ENCODE peak calls at places on chromosome 1, in five cellular contexts. One of them, this sample, is unnamed. For H3K4me1, the result is how much of the 10 kb centered on the place peaks cover.

GRCh38 chr1:169650551-169650950 is 20.6 kb upstream of the SELP start:
- DNase-seq in right atrium auricular region: no peak
- DNase-seq in osteoblast: no peak
- DNase-seq in body of pancreas: no peak
- DNase-seq in fibroblast of lung: no peak
- DNase-seq in this sample: no peak

GRCh38 chr1:63968663-63969460 is 195.0 kb downstream of the ROR1 start:
- DNase-seq in right atrium auricular region: no peak
- DNase-seq in osteoblast: no peak
- DNase-seq in body of pancreas: no peak
- DNase-seq in fibroblast of lung: peak
- DNase-seq in this sample: no peak

GRCh38 chr1:38235705-38236104 is 189.1 kb upstream of the POU3F1 start:
- DNase-seq in right atrium auricular region: no peak
- DNase-seq in osteoblast: peak
- DNase-seq in body of pancreas: peak
- DNase-seq in fibroblast of lung: peak
- DNase-seq in this sample: no peak

GRCh38 chr1:10341062-10341600 is 57.7 kb upstream of the PGD start:
- DNase-seq in right atrium auricular region: no peak
- DNase-seq in osteoblast: no peak
- DNase-seq in body of pancreas: no peak
- DNase-seq in fibroblast of lung: no peak
- DNase-seq in this sample: no peak

GRCh38 chr1:8423134-8423701 is 105.3 kb downstream of the SLC45A1 start:
- DNase-seq in right atrium auricular region: no peak
- DNase-seq in osteoblast: peak
- DNase-seq in body of pancreas: peak
- DNase-seq in fibroblast of lung: no peak
- DNase-seq in this sample: no peak

GRCh38 chr1:227891955-227892871 is 55.5 kb downstream of the WNT9A start:
- DNase-seq in right atrium auricular region: peak
- DNase-seq in osteoblast: peak
- DNase-seq in body of pancreas: no peak
- DNase-seq in fibroblast of lung: peak
- DNase-seq in this sample: peak

GRCh38 chr1:150022357-150022756 is 11.8 kb upstream of the OTUD7B start:
- DNase-seq in right atrium auricular region: no peak
- DNase-seq in osteoblast: no peak
- DNase-seq in body of pancreas: peak
- DNase-seq in fibroblast of lung: no peak
- DNase-seq in this sample: no peak

GRCh38 chr1:28417441-28418277 is 48.1 kb downstream of the PHACTR4 start:
- DNase-seq in right atrium auricular region: no peak
- DNase-seq in osteoblast: no peak
- DNase-seq in body of pancreas: peak
- DNase-seq in fibroblast of lung: peak
- DNase-seq in this sample: peak

GRCh38 chr1:46057781-46058180 is 74.6 kb downstream of the PIK3R3 start:
- DNase-seq in right atrium auricular region: no peak
- DNase-seq in osteoblast: no peak
- DNase-seq in body of pancreas: no peak
- DNase-seq in fibroblast of lung: no peak
- DNase-seq in this sample: no peak

GRCh38 chr1:115595279-115596079 is 46.3 kb upstream of the VANGL1 start:
- DNase-seq in right atrium auricular region: peak
- DNase-seq in osteoblast: peak
- DNase-seq in body of pancreas: peak
- DNase-seq in fibroblast of lung: peak
- DNase-seq in this sample: peak

GRCh38 chr1:229003233-229004031 is 267.5 kb upstream of the RAB4A start:
- DNase-seq in right atrium auricular region: no peak
- DNase-seq in osteoblast: no peak
- DNase-seq in body of pancreas: no peak
- DNase-seq in fibroblast of lung: no peak
- DNase-seq in this sample: peak

GRCh38 chr1:46804926-46805325 is 6.1 kb downstream of the CYP4B1 start:
- DNase-seq in right atrium auricular region: peak
- DNase-seq in osteoblast: no peak
- DNase-seq in body of pancreas: no peak
- DNase-seq in fibroblast of lung: no peak
- DNase-seq in this sample: no peak

GRCh38 chr1:194353121-194353520 is 1166.7 kb upstream of the B3GALT2 start:
- DNase-seq in right atrium auricular region: no peak
- DNase-seq in osteoblast: no peak
- DNase-seq in body of pancreas: no peak
- DNase-seq in fibroblast of lung: no peak
- DNase-seq in this sample: no peak

GRCh38 chr1:22450421-22451021 is 1.1 kb upstream of the ZBTB40 start:
- DNase-seq in right atrium auricular region: no peak
- DNase-seq in osteoblast: no peak
- DNase-seq in body of pancreas: peak
- DNase-seq in fibroblast of lung: no peak
- DNase-seq in this sample: no peak

GRCh38 chr1:207822602-207823451 is 71.0 kb downstream of the CD46 start:
- DNase-seq in right atrium auricular region: peak
- DNase-seq in osteoblast: no peak
- DNase-seq in body of pancreas: peak
- DNase-seq in fibroblast of lung: no peak
- DNase-seq in this sample: no peak

GRCh38 chr1:169363046-169363756 is 4.4 kb downstream of the NME7 start:
- DNase-seq in right atrium auricular region: no peak
- DNase-seq in osteoblast: peak
- DNase-seq in body of pancreas: no peak
- DNase-seq in fibroblast of lung: peak
- DNase-seq in this sample: no peak

GRCh38 chr1:223843934-223844333 is 1.8 kb downstream of the TP53BP2 start:
- DNase-seq in right atrium auricular region: no peak
- DNase-seq in osteoblast: no peak
- DNase-seq in body of pancreas: no peak
- DNase-seq in fibroblast of lung: no peak
- DNase-seq in this sample: no peak

GRCh38 chr1:101121975-101122374 is 96.4 kb upstream of the DPH5 start:
- DNase-seq in right atrium auricular region: no peak
- DNase-seq in osteoblast: no peak
- DNase-seq in body of pancreas: no peak
- DNase-seq in fibroblast of lung: no peak
- DNase-seq in this sample: no peak

GRCh38 chr1:153345187-153346066 is 3.2 kb downstream of the PGLYRP4 start:
- DNase-seq in right atrium auricular region: no peak
- DNase-seq in osteoblast: no peak
- DNase-seq in body of pancreas: no peak
- DNase-seq in fibroblast of lung: no peak
- DNase-seq in this sample: no peak

GRCh38 chr1:70071597-70071996 is 133.8 kb downstream of the LRRC40 start:
- DNase-seq in right atrium auricular region: no peak
- DNase-seq in osteoblast: no peak
- DNase-seq in body of pancreas: no peak
- DNase-seq in fibroblast of lung: peak
- DNase-seq in this sample: no peak

GRCh38 chr1:42756956-42757891 is 9.6 kb downstream of the P3H1 start:
- DNase-seq in right atrium auricular region: no peak
- DNase-seq in osteoblast: peak
- DNase-seq in body of pancreas: peak
- DNase-seq in fibroblast of lung: peak
- DNase-seq in this sample: peak

GRCh38 chr1:26946270-26946669 is 14.0 kb downstream of the KDF1 start:
- DNase-seq in right atrium auricular region: no peak
- DNase-seq in osteoblast: no peak
- DNase-seq in body of pancreas: no peak
- DNase-seq in fibroblast of lung: no peak
- DNase-seq in this sample: no peak

GRCh38 chr1:43634729-43635128 is 15.2 kb upstream of the KDM4A start:
- DNase-seq in right atrium auricular region: no peak
- DNase-seq in osteoblast: peak
- DNase-seq in body of pancreas: no peak
- DNase-seq in fibroblast of lung: no peak
- DNase-seq in this sample: no peak

GRCh38 chr1:60694980-60695379 is 387.4 kb upstream of the NFIA start:
- DNase-seq in right atrium auricular region: no peak
- DNase-seq in osteoblast: no peak
- DNase-seq in body of pancreas: no peak
- DNase-seq in fibroblast of lung: no peak
- DNase-seq in this sample: no peak

GRCh38 chr1:28112388-28113311 is 24.2 kb upstream of the EYA3 start:
- DNase-seq in right atrium auricular region: peak
- DNase-seq in osteoblast: peak
- DNase-seq in body of pancreas: peak
- DNase-seq in fibroblast of lung: peak
- DNase-seq in this sample: no peak

GRCh38 chr1:35345439-35345981 is 77.0 kb downstream of the ZMYM4 start:
- DNase-seq in right atrium auricular region: no peak
- DNase-seq in osteoblast: peak
- DNase-seq in body of pancreas: no peak
- DNase-seq in fibroblast of lung: no peak
- DNase-seq in this sample: no peak
- TF ChIP-seq CTCF in right atrium auricular region: no peak
- TF ChIP-seq CTCF in osteoblast: no peak
- TF ChIP-seq CTCF in body of pancreas: no peak
- TF ChIP-seq CTCF in fibroblast of lung: no peak
- TF ChIP-seq CTCF in this sample: no peak

GRCh38 chr1:89832481-89833127 is 11.8 kb downstream of the LRRC8D start:
- DNase-seq in right atrium auricular region: no peak
- DNase-seq in osteoblast: no peak
- DNase-seq in body of pancreas: no peak
- DNase-seq in fibroblast of lung: no peak
- DNase-seq in this sample: no peak

GRCh38 chr1:89834078-89834704 is 13.4 kb downstream of the LRRC8D start:
- DNase-seq in right atrium auricular region: no peak
- DNase-seq in osteoblast: no peak
- DNase-seq in body of pancreas: no peak
- DNase-seq in fibroblast of lung: no peak
- DNase-seq in this sample: no peak

GRCh38 chr1:89831462-89832113 is 10.8 kb downstream of the LRRC8D start:
- DNase-seq in right atrium auricular region: no peak
- DNase-seq in osteoblast: no peak
- DNase-seq in body of pancreas: no peak
- DNase-seq in fibroblast of lung: no peak
- DNase-seq in this sample: no peak

GRCh38 chr1:89836252-89836996 is 15.6 kb downstream of the LRRC8D start:
- DNase-seq in right atrium auricular region: no peak
- DNase-seq in osteoblast: no peak
- DNase-seq in body of pancreas: peak
- DNase-seq in fibroblast of lung: no peak
- DNase-seq in this sample: no peak

DNA sequence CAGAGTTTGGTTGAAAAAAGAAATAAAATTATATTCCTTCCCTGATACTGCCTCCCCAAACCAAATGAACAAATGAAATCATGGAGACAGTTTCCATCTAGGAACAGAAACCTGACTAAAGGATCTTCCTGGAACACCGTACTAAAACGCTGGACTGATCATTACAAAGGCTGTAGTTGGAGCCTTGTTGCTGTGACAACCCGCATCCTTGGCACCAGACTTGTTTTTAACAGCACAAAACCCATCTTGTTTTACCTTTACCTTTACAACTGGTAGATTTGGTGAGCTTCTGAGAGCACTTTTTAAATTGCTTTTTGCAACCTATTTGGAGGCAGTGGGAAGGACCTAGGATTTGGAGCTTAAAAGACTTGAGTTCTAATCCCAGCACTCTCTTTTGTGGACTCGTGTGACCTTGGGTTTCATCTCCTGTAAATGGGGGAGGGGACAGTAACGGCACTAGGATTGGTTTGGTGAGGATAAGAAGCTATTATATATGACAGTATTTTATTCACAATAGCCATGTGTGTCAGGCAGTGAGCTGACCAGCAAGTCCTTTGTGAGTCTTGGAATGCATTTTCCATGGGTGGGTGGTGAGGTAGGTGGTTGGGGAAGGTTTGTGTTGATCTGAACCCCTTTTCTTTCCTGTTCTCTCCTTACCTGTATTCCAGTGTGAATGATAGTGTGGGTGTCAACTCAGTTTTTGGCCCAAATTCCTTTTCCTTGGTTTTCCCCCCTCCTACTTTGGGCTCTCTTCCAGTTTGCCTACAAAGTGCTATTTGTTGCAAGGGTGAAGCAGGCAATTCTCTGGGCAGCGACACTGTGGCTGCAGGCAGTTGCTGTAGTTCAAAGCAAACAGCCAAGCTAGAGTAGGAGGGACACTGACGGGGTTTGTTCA is 12.6 kb downstream of the LRRC8D start:
- DNase-seq in right atrium auricular region: no peak
- DNase-seq in osteoblast: no peak
- DNase-seq in body of pancreas: peak
- DNase-seq in fibroblast of lung: no peak
- DNase-seq in this sample: no peak
- H3K4me1 ChIP-seq in right atrium auricular region: under half
- H3K4me1 ChIP-seq in osteoblast: under half
- H3K4me1 ChIP-seq in body of pancreas: under half
- H3K4me1 ChIP-seq in fibroblast of lung: under half
- H3K4me1 ChIP-seq in this sample: under half

DNA sequence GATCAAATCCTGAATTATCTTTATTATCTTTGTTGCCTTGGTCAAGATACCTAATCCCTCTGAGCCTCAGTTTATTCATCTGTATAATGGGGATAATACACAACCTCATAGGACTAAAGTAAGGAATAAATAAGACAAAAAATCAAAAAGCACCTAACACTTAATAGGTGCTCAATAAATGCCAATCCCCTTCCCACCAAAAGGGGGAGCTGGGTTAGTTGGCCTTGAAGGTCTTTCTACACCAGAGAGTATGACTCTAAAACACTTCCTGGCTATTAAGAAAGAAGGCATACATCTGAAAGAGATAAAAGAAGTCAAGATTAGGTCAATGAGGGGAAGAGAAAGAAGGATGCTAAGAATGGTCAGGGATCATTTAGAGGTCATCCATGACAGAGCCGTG is 11.1 kb downstream of the VSIG8 start:
- DNase-seq in right atrium auricular region: no peak
- DNase-seq in osteoblast: no peak
- DNase-seq in body of pancreas: no peak
- DNase-seq in fibroblast of lung: no peak
- DNase-seq in this sample: no peak
- TF ChIP-seq CTCF in right atrium auricular region: no peak
- TF ChIP-seq CTCF in osteoblast: no peak
- TF ChIP-seq CTCF in body of pancreas: no peak
- TF ChIP-seq CTCF in fibroblast of lung: no peak
- TF ChIP-seq CTCF in this sample: peak

GRCh38 chr1:18261891-18262290 is 154.3 kb downstream of the IGSF21 start:
- DNase-seq in right atrium auricular region: no peak
- DNase-seq in osteoblast: no peak
- DNase-seq in body of pancreas: no peak
- DNase-seq in fibroblast of lung: no peak
- DNase-seq in this sample: no peak
- H3K4me1 ChIP-seq in right atrium auricular region: under half
- H3K4me1 ChIP-seq in osteoblast: under half
- H3K4me1 ChIP-seq in body of pancreas: under half
- H3K4me1 ChIP-seq in fibroblast of lung: under half
- H3K4me1 ChIP-seq in this sample: under half

DNA sequence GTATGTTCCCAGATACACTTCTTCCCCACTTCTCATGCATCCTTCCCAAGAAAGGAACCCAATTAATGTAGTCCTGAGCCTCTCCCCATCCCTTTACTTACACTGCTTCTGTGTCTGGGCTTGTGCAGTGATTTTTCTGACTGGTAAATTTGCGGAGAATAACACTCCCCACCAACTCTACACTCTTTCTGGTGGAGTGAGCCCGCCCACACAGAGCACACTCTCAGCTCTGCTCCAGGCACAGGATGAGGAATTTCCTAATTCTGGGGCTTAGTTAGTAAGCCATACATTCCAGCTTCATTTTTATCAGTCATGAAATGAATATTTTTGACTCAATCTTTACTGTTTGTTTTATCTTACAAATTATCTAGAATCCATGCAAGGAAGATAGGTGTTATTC is 38.6 kb downstream of the FMO4 start:
- DNase-seq in right atrium auricular region: no peak
- DNase-seq in osteoblast: no peak
- DNase-seq in body of pancreas: no peak
- DNase-seq in fibroblast of lung: no peak
- DNase-seq in this sample: peak
- TF ChIP-seq CTCF in right atrium auricular region: no peak
- TF ChIP-seq CTCF in osteoblast: no peak
- TF ChIP-seq CTCF in body of pancreas: no peak
- TF ChIP-seq CTCF in fibroblast of lung: no peak
- TF ChIP-seq CTCF in this sample: no peak

This sample was measured in cardiac muscle cell.